ENCODE peak calls at places on chromosomes 5 and 9, in four cellular contexts. O is mucosa of descending colon, J is pancreas, D is ovary. R is an unnamed sample.
A peak's percentile ranks its signal among the peaks of the same experiment; 100 is the strongest.

GRCh38 chr9:37753489-37754190 is at the start of gene TRMT10B:
- DNase-seq in O (peak; percentile 78), J (peak; percentile 83), D (peak; percentile 73), R (peak; percentile 75)

GRCh38 chr5:72510610-72511121 is 3.5 kb upstream of the ZNF366 start:
- DNase-seq in O (no peak), J (no peak), D (no peak), R (peak; percentile 70)

GRCh38 chr9:99690573-99690972 is 131.1 kb upstream of the NR4A3 start:
- DNase-seq in O (no peak), J (no peak), D (no peak), R (no peak)

GRCh38 chr9:123064662-123065061 is 31.2 kb downstream of the GPR21 start:
- DNase-seq in O (no peak), J (no peak), D (no peak), R (no peak)

GRCh38 chr9:22255337-22255736 is 191.3 kb upstream of the DMRTA1 start:
- DNase-seq in O (no peak), J (no peak), D (no peak), R (no peak)

GRCh38 chr9:132214027-132214622 is 52.3 kb downstream of the NTNG2 start:
- DNase-seq in O (no peak), J (peak; percentile 92), D (peak; percentile 76), R (peak; percentile 86)

GRCh38 chr9:107337676-107338590 is 54.9 kb downstream of the RAD23B start:
- DNase-seq in O (no peak), J (no peak), D (no peak), R (no peak)

GRCh38 chr5:106267256-106267655 is 1403.5 kb downstream of the EFNA5 start:
- DNase-seq in O (no peak), J (no peak), D (no peak), R (no peak)

GRCh38 chr5:91007780-91008402 is 375.2 kb downstream of the ARRDC3 start:
- DNase-seq in O (no peak), J (no peak), D (no peak), R (no peak)

GRCh38 chr9:8070779-8071444 is 271.3 kb upstream of the DMAC1 start:
- DNase-seq in O (no peak), J (peak; percentile 28), D (no peak), R (no peak)

GRCh38 chr5:59712836-59713487 is 180.6 kb downstream of the PDE4D start:
- DNase-seq in O (no peak), J (no peak), D (no peak), R (peak; percentile 62)

GRCh38 chr9:3525088-3525835 is 539 bp downstream of the RFX3 start:
- DNase-seq in O (peak; percentile 74), J (peak; percentile 71), D (no peak), R (no peak)

GRCh38 chr5:67038817-67039603 is 157.6 kb downstream of the CD180 start:
- DNase-seq in O (no peak), J (no peak), D (no peak), R (no peak)

GRCh38 chr5:172437445-172438303 is 16.7 kb downstream of the SH3PXD2B start:
- DNase-seq in O (no peak), J (peak; percentile 85), D (peak; percentile 74), R (peak; percentile 91)

GRCh38 chr5:4831325-4831724 is 308.8 kb upstream of the ADAMTS16 start:
- DNase-seq in O (no peak), J (no peak), D (no peak), R (no peak)

GRCh38 chr5:57383093-57383861 is 99.3 kb downstream of the ACTBL2 start:
- DNase-seq in O (no peak), J (no peak), D (no peak), R (no peak)

GRCh38 chr5:88676637-88677481 is 206.1 kb downstream of the MEF2C start:
- DNase-seq in O (no peak), J (no peak), D (no peak), R (no peak)

GRCh38 chr5:96721351-96721970 is 59.3 kb downstream of the CAST start:
- DNase-seq in O (no peak), J (no peak), D (no peak), R (peak; percentile 78)

GRCh38 chr9:76905984-76906861 is at the start of gene PRUNE2:
- DNase-seq in O (peak; percentile 87), J (peak; percentile 80), D (peak; percentile 64), R (peak; percentile 94)

GRCh38 chr5:172943283-172943841 is 15.9 kb upstream of the RPL26L1 start:
- DNase-seq in O (no peak), J (no peak), D (peak; percentile 41), R (no peak)

GRCh38 chr5:40043916-40044315 is 619.1 kb upstream of the DAB2 start:
- DNase-seq in O (no peak), J (no peak), D (no peak), R (no peak)

GRCh38 chr5:152185547-152186234 is 219.4 kb downstream of the NMUR2 start:
- DNase-seq in O (no peak), J (no peak), D (no peak), R (no peak)

GRCh38 chr5:132362086-132362485 is 7.4 kb upstream of the SLC22A5 start:
- DNase-seq in O (no peak), J (no peak), D (no peak), R (no peak)

GRCh38 chr5:36696059-36696673 is 89.8 kb downstream of the SLC1A3 start:
- DNase-seq in O (no peak), J (peak; percentile 59), D (no peak), R (peak; percentile 67)

GRCh38 chr9:107249665-107250285 is 33.3 kb upstream of the RAD23B start:
- DNase-seq in O (no peak), J (no peak), D (no peak), R (no peak)

GRCh38 chr9:113620377-113621161 is 157.0 kb downstream of the RGS3 start:
- DNase-seq in O (no peak), J (no peak), D (peak; percentile 78), R (peak; percentile 91)

DNA sequence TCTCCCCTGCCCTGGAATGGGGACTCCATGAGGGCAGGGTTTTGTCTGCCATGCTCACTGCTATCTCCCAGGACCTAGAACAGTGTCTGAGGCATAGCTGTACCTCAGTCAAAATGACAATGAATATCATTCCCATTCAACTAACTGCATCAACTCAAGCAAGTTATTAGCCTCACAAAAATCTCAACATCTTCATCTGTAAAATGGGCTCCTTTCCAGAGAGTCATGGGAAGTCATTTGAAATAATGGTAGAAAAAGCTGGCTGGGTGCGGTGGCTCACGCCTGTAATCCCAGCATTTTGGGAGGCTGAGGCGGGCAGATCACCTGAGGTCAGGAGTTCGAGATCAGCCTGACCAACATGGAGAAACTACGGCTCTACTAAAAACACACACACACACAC is 9.4 kb downstream of the SH2D3C start:
- DNase-seq in O (no peak), J (no peak), D (no peak), R (no peak)
- H3K4me3 ChIP-seq in O (no peak overlapping the region), J (no peak overlapping the region), D (no peak overlapping the region), R (no peak overlapping the region)

GRCh38 chr5:21802100-21802499 is 1051.0 kb downstream of the CDH12 start:
- DNase-seq in O (no peak), J (no peak), D (no peak), R (no peak)

GRCh38 chr5:21807953-21808352 is 1045.2 kb downstream of the CDH12 start:
- DNase-seq in O (no peak), J (no peak), D (no peak), R (no peak)

GRCh38 chr5:21806943-21807342 is 1046.2 kb downstream of the CDH12 start:
- DNase-seq in O (no peak), J (no peak), D (no peak), R (no peak)

GRCh38 chr5:21806271-21806670 is 1046.9 kb downstream of the CDH12 start:
- DNase-seq in O (no peak), J (no peak), D (no peak), R (no peak)

GRCh38 chr5:21802869-21803490 is 1050.2 kb downstream of the CDH12 start:
- DNase-seq in O (no peak), J (no peak), D (no peak), R (no peak)
- TF ChIP-seq CTCF in O (no peak), J (peak; percentile 9), D (peak; percentile 8), R (peak; percentile 34)

DNA sequence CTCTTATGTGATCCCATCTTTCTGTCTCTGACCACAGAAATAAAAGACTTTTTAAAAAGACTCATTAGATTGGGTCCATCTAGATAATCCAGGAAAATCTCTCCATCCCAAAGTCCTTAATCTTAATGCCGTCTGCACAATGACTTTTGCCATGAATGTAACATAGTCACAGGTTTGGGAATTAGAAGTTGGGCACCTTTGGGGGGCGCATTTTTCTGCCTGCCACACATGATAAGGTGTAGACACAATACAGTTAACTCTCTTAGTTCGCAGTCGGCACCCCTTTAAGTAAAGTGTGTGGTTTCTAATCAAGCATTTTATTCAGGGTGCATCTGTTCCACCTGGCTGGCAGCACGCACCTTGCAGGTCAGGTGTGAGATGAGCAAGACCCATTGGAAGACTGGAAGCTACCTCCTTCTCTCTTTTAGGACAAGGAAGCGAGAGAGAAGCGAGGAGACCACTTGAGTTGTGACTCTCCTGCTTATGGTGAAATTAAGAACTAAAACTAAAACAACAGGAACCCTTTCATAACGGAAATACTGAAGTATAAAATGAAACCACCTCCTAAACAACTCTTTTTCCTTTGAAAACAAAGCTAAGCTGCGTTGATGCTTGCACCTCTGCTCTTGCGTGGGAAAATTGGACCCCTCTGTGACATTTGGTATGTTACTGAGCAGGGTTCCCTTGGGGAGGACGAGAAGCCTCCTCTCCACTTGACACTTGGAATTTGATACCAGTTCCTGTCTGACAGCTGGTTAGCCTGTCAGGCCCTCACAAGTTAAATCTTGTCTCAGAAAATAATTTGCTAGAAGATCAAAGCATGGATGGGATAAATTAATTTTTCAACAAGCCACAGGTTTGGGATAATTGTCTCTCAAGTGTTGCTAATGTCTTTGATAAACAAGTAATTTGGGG is 304.6 kb upstream of the DMRT1 start:
- DNase-seq in O (no peak), J (no peak), D (no peak), R (no peak)
- H3K4me3 ChIP-seq in O (no peak overlapping the region), J (no peak overlapping the region), D (no peak overlapping the region), R (no peak overlapping the region)

GRCh38 chr9:124130277-124131075 is 118.9 kb downstream of the LHX2 start:
- DNase-seq in O (no peak), J (peak; percentile 66), D (no peak), R (no peak)

GRCh38 chr9:124134526-124134925 is 123.0 kb downstream of the LHX2 start:
- DNase-seq in O (no peak), J (no peak), D (no peak), R (no peak)

GRCh38 chr9:124132671-124133147 is 121.1 kb downstream of the LHX2 start:
- DNase-seq in O (no peak), J (no peak), D (no peak), R (no peak)

GRCh38 chr9:124135813-124136365 is 121.9 kb upstream of the NEK6 start:
- DNase-seq in O (no peak), J (no peak), D (no peak), R (no peak)

GRCh38 chr9:124133752-124134151 is 122.2 kb downstream of the LHX2 start:
- DNase-seq in O (no peak), J (no peak), D (no peak), R (no peak)
- TF ChIP-seq CTCF in O (no peak), J (no peak), D (no peak), R (no peak)

DNA sequence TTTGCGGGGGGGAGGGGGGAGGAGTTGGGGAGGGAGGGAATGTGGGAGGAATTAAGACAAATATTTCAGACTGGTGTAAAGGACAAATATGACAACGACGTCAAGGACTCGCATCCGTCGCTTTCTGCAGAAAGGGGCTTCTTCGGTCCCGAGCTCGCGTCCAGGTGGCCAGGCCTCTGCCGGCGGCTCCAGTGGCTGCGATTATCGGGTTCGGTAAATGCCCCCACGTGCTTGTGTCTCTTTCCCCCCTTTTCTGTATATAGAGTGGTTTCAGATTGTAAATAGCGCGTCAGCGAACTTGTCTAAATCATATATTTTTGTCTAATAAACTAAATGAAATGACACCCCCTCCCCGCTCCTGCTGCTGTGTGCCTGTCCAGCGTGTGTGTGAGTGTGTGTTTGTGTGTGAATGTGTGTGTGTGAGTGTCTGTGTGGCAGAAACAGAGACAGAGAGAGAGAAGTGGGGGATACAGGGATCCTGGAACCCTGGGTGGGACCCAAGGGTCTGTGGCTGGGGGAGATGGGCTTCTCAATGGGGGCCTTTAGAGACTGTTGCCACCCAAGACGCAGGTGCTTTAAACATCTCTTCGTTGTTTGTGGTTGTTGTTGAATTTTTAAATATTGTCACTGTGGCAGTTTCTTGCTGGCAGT is 5.6 kb downstream of the IRX1 start:
- DNase-seq in O (no peak), J (no peak), D (no peak), R (no peak)
- H3K4me3 ChIP-seq in O (no peak overlapping the region), J (no peak overlapping the region), D (no peak overlapping the region), R (no peak overlapping the region)